ENCODE peak calls at places on chromosomes 4 and X, in nine cellular contexts. R is brain microvascular endothelial cell, Z is AG09309, J is mammary epithelial cell, Y is HFF-Myc, T is BE2C, A is foreskin fibroblast, Q is OCI-LY7, E is ascending aorta. F is an unnamed sample.

GRCh38 chr4:38757945-38758344 is 24.8 kb downstream of the TLR10 start:
- DNase-seq in E (no peak), J (no peak), T (no peak), A (no peak), Q (peak), R (no peak), Y (no peak), Z (no peak), F (no peak)

GRCh38 chr4:104643805-104644204 is 149.1 kb upstream of the CXXC4 start:
- DNase-seq in T (no peak), J (no peak), Z (no peak), A (no peak), E (no peak), R (no peak), Y (no peak), Q (no peak), F (no peak)

GRCh38 chr4:99816611-99817309 is at the start of gene DAPP1:
- DNase-seq in R (no peak), T (no peak), Z (no peak), A (no peak), Q (peak), J (peak), Y (no peak), E (peak), F (no peak)

GRCh38 chr4:14383652-14384051 is 618.6 kb upstream of the CPEB2 start:
- DNase-seq in A (no peak), Q (no peak), E (no peak), J (no peak), Z (no peak), R (no peak), T (no peak), Y (no peak), F (no peak)

GRCh38 chr4:119116021-119116420 is 19.6 kb upstream of the MYOZ2 start:
- DNase-seq in Q (no peak), R (no peak), A (no peak), Y (no peak), T (no peak), Z (no peak), E (no peak), J (no peak), F (no peak)

GRCh38 chr4:21801661-21802355 is 146.8 kb downstream of the KCNIP4 start:
- DNase-seq in Z (no peak), Y (no peak), Q (no peak), A (peak), E (no peak), R (no peak), J (no peak), T (no peak), F (peak)

GRCh38 chr4:3828546-3828945 is 62.4 kb downstream of the ADRA2C start:
- DNase-seq in J (no peak), Y (no peak), E (no peak), T (no peak), A (no peak), Z (no peak), Q (no peak), R (no peak), F (no peak)

GRCh38 chr4:76459291-76459723 is 24.3 kb downstream of the SHROOM3 start:
- DNase-seq in T (no peak), Y (no peak), A (no peak), E (no peak), J (peak), Q (no peak), Z (peak), R (peak), F (peak)

GRCh38 chr4:150997141-150997540 is 17.9 kb downstream of the LRBA start:
- DNase-seq in A (no peak), R (no peak), J (no peak), Z (no peak), Y (no peak), Q (no peak), E (no peak), T (no peak), F (peak)

GRCh38 chr4:22071749-22072148 is 123.2 kb upstream of the KCNIP4 start:
- DNase-seq in Z (no peak), A (no peak), Q (no peak), J (peak), R (peak), Y (no peak), T (no peak), E (no peak), F (no peak)

GRCh38 chr4:82469776-82470345 is 39.5 kb downstream of the ENOPH1 start:
- DNase-seq in A (peak), T (no peak), Z (peak), Q (no peak), R (peak), E (no peak), Y (no peak), J (peak), F (peak)
- TF ChIP-seq CTCF in A (no peak), T (no peak), Z (no peak), Q (no peak), R (peak), E (no peak), Y (no peak), J (no peak), F (no peak)

GRCh38 chrX:77014655-77015377 is 432.4 kb upstream of the FGF16 start:
- DNase-seq in T (peak), J (no peak), E (no peak), A (no peak), Y (no peak), R (no peak), Q (peak), Z (no peak), F (no peak)
- H3K4me3 ChIP-seq in T (peak), J (no peak), E (no peak), A (no peak), Y (no peak), R (no peak), Q (peak), Z (no peak), F (no peak)

DNA sequence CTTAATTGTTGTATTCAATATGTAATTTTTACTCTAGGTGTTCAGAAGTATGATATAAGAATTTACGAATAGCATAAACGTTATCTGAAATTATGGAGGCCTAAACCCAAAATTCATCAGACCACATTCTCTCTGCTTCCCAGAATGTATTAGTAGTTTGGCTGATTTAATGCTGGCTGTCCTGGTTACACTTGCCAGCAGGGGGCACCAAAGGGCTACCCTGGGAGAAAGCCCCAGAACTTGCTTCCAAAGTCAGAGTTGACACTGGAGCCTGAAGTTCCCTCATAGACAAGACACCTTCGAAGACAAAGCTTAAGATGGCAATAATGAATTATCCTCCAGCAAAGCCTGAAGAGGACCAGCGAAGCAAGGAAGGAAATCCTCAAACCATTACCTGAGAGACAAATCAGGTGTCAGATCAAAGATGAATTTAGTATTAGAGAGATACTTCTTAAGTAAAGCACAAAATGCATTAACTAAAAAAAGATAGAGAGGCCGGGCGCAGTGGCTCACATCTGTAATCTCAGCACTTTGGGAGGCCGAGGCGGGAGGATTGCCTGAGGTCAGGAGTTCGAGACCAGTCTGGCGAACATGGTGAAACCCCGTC is 11.3 kb upstream of the ANOS1 start:
- DNase-seq in R (peak), J (peak), T (peak), A (peak), Y (no peak), Z (no peak), Q (peak), E (no peak), F (peak)
- TF ChIP-seq CTCF in R (peak), J (peak), T (peak), A (peak), Y (peak), Z (peak), Q (peak), E (peak), F (peak)

DNA sequence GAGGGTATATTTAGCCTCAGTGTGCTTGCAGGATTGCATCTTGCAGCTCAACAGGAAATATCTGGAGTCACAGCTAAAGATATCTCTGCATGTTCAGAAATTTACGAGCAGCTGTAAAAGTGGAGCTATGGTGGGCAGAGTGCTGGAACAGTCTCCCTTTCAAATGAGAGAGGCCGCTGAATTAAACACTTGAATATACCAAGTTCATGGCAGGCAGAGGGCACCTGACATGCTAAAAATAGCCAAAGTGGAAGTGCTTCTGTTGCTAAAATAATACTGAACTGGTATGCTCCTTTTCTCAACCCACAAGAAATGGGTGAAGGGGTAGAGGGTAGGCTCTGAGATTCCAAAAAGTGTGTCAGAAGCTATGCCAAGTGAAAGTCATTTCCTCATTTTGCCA is 98.0 kb downstream of the MGST2 start:
- DNase-seq in Q (peak), Z (no peak), A (no peak), E (no peak), Y (no peak), J (no peak), R (no peak), T (no peak), F (peak)
- H3K4me3 ChIP-seq in Q (no peak), Z (no peak), A (no peak), E (peak), Y (no peak), J (no peak), R (no peak), T (no peak), F (no peak)

GRCh38 chrX:135454816-135455215 is 33.1 kb downstream of the SMIM10L2A start:
- DNase-seq in Y (no peak), E (no peak), R (no peak), J (no peak), Z (no peak), Q (no peak), A (no peak), T (no peak), F (peak)

GRCh38 chrX:135449637-135450550 is 28.1 kb downstream of the SMIM10L2A start:
- DNase-seq in R (no peak), Z (no peak), J (no peak), Q (no peak), A (no peak), Y (no peak), T (no peak), E (no peak), F (no peak)

GRCh38 chrX:135453381-135453780 is 31.6 kb downstream of the SMIM10L2A start:
- DNase-seq in Y (no peak), J (no peak), R (no peak), Q (no peak), T (no peak), A (no peak), Z (no peak), E (no peak), F (no peak)
- TF ChIP-seq CTCF in Y (no peak), J (no peak), R (no peak), Q (no peak), T (no peak), A (no peak), Z (no peak), E (no peak), F (no peak)

DNA sequence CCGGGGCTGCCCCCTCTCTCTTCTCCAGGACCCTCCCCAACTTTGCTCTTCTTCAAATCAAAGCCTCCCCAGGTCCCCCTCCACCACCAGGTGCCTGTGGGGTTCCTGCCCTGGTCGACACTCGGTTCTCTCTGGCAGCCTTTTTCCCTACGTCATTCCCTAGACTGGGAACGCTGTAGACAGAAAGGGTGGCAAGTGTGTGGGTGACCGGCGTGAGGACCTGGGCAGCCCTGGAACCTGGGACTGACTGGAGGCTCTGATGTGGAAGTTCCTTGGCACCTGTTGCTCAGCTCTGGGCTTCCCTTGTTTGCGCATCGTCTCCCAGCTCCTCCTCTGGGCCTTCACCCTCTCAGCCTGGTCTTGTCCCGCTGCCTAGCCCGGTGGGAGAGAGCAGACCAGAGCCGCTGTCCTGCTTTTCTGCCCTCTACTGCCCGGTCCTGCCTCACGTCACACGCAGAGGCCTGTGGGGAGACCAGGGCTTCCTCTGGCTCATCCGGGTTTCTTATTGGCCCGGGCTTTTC is 1.3 kb downstream of the TACC3 start:
- DNase-seq in R (no peak), Z (no peak), Q (no peak), T (no peak), Y (no peak), J (no peak), A (peak), E (no peak), F (no peak)
- H3K4me3 ChIP-seq in R (peak), Z (peak), Q (peak), T (peak), Y (peak), J (peak), A (peak), E (no peak), F (no peak)

GRCh38 chrX:46683023-46683422 is 75.9 kb downstream of the SLC9A7 start:
- DNase-seq in R (no peak), Q (peak), T (no peak), Z (no peak), Y (no peak), E (no peak), A (no peak), J (peak), F (no peak)
- TF ChIP-seq CTCF in R (peak), Q (peak), T (no peak), Z (no peak), Y (no peak), E (no peak), A (no peak), J (peak), F (peak)

GRCh38 chrX:11212741-11213140 is 80.5 kb upstream of the AMELX start:
- DNase-seq in Q (no peak), Z (no peak), A (no peak), E (no peak), J (no peak), R (no peak), T (no peak), Y (no peak), F (no peak)

GRCh38 chrX:11215191-11215921 is 77.9 kb upstream of the AMELX start:
- DNase-seq in T (no peak), Q (no peak), R (no peak), A (no peak), J (no peak), Y (no peak), Z (no peak), E (no peak), F (no peak)

GRCh38 chrX:11209798-11210197 is 83.4 kb upstream of the AMELX start:
- DNase-seq in T (no peak), Q (no peak), A (peak), R (no peak), Y (no peak), J (no peak), Z (no peak), E (no peak), F (peak)

GRCh38 chrX:11210397-11210796 is 82.8 kb upstream of the AMELX start:
- DNase-seq in Z (no peak), E (no peak), A (peak), R (no peak), J (no peak), Q (no peak), T (no peak), Y (no peak), F (no peak)

DNA sequence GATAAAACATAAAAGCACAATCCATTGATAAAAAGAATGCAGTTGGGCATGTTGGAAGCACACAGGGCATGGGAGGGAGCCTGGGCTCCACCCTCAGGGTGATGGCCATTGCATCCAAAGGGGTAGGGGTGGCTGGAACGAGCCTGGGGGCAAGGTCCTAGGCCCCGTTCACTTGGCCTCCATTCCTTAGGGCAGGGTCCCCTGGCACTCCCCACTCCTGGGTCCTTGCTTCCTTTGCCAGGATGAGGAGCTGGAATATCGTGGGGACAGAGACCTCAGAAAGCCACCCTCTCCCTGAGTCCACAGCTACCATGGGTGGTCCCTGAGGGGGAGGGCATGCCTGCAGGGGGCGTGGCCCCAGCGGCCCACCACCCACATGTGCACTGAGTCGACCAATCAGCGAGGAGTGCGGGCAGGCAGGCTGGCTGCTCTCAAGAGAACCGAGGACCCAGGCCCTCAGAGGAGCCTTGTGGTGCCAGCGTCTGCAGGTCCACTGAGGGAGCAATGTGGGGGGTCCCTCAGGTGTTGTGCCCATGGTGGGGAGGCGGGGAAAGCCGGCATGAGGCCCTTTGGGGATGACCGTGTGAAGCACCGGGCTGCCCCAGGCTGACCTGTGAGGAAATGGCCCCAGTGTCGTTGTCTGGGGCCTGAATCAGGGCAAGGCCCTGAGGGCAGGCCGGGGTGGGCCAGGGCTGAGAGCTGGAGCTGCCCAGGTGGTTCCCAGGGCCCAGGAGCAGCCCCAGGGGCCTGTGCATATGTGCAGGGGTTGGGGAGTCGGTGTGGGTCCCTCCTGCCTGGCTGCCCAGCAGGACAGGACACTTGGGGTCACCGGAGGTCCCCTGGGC is 78.6 kb upstream of the AMELX start:
- DNase-seq in J (no peak), E (no peak), Q (no peak), R (no peak), A (no peak), Z (no peak), Y (no peak), T (no peak), F (no peak)
- H3K4me3 ChIP-seq in J (no peak), E (no peak), Q (no peak), R (no peak), A (no peak), Z (no peak), Y (no peak), T (no peak), F (no peak)

DNA sequence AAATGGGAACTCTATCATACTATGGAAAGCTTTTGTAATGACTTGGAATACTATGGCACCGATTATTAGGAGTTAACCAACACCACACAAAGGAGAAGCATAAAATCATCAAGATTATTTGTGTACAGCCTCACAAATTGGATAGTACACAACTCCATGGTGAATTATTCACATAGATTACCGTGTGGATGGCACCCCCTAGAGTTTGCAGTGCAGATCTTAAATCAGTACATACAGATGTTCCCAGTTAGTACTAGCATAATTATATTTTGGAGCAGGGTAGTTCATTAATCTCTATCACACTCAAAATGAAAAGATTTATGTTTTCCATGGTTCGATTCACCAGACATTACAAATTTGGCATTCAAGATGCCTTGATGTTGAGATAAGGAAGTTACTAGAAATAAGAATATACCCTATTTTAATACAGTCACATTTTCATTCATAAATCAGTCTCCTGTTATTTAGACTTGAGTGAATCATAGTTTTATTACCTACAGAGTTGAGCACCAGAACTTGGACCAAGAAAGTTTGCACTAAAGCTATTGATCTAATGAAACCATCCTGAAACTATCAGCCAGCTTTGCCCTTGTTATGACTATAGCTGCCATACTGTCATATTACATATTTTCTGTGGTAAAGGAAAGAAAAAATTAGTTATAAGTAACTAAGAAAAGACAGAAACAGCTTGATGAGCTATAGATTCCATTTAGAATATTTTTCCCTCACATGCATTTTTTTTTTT is 531.8 kb downstream of the GLUD2 start:
- DNase-seq in T (no peak), Q (peak), Z (no peak), J (peak), Y (peak), E (no peak), A (peak), R (peak), F (peak)
- TF ChIP-seq CTCF in T (no peak), Q (peak), Z (peak), J (peak), Y (no peak), E (no peak), A (peak), R (peak), F (peak)